ENCODE peak calls at places on chromosomes 11 and 22, in six cellular contexts. Y is cardiac fibroblast, D is thyroid gland, K is stomach, I is AG10803, M is suprapubic skin. S is an unnamed sample.

GRCh38 chr22:50274311-50274710 is 4.1 kb upstream of the MAPK11 start:
- DNase-seq in D (peak), Y (peak), K (peak), I (peak), M (no peak), S (peak)

GRCh38 chr11:46390331-46391171 is 1.0 kb downstream of the CHRM4 start:
- DNase-seq in Y (no peak), K (no peak), I (no peak), D (no peak), M (no peak), S (no peak)

GRCh38 chr11:12380565-12381325 is 3.4 kb downstream of the PARVA start:
- DNase-seq in Y (no peak), D (no peak), I (no peak), K (no peak), M (no peak), S (no peak)

GRCh38 chr11:125931681-125932080 is 14.2 kb upstream of the VSIG10L2 start:
- DNase-seq in D (no peak), Y (no peak), M (no peak), I (no peak), K (no peak), S (no peak)

GRCh38 chr11:60951611-60951908 is 416 bp downstream of the SLC15A3 start:
- DNase-seq in M (no peak), I (no peak), D (no peak), K (no peak), Y (no peak), S (no peak)

GRCh38 chr11:129861702-129862107 is 33.7 kb downstream of the NFRKB start:
- DNase-seq in Y (peak), D (peak), K (peak), I (peak), M (no peak), S (peak)

GRCh38 chr22:45077286-45077685 is 67.5 kb upstream of the PHF21B start:
- DNase-seq in M (no peak), K (no peak), D (no peak), Y (no peak), I (no peak), S (no peak)

GRCh38 chr11:65778431-65778900 is 2.3 kb downstream of the AP5B1 start:
- DNase-seq in I (no peak), Y (no peak), K (peak), D (no peak), M (peak), S (no peak)

GRCh38 chr11:9629064-9629463 is 34.8 kb upstream of the SWAP70 start:
- DNase-seq in M (peak), Y (no peak), D (peak), I (no peak), K (no peak), S (no peak)

GRCh38 chr22:32864596-32864995 is 63.1 kb downstream of the TIMP3 start:
- DNase-seq in I (no peak), K (no peak), Y (no peak), D (no peak), M (no peak), S (no peak)

GRCh38 chr11:77069969-77070582 is 3.3 kb downstream of the CAPN5 start:
- DNase-seq in D (no peak), I (no peak), Y (no peak), K (peak), M (peak), S (no peak)

GRCh38 chr11:6413791-6414231 is 5.1 kb downstream of the APBB1 start:
- DNase-seq in Y (no peak), D (peak), I (peak), M (no peak), K (no peak), S (no peak)

GRCh38 chr11:120953230-120953558 is 70.7 kb upstream of the TBCEL start:
- DNase-seq in D (no peak), I (no peak), Y (no peak), M (no peak), K (no peak), S (no peak)

GRCh38 chr11:69132301-69132670 is 23.4 kb upstream of the SMIM38 start:
- DNase-seq in I (no peak), K (no peak), M (no peak), Y (no peak), D (no peak), S (no peak)

GRCh38 chr11:86940122-86940777 is 14.9 kb downstream of the FZD4 start:
- DNase-seq in Y (peak), I (peak), K (peak), M (no peak), D (peak), S (peak)

GRCh38 chr11:10415817-10416392 is 39.2 kb upstream of the AMPD3 start:
- DNase-seq in D (no peak), Y (no peak), I (no peak), M (no peak), K (no peak), S (no peak)

GRCh38 chr11:47060807-47061206 is 115.9 kb downstream of the ARFGAP2 start:
- DNase-seq in D (no peak), M (no peak), Y (peak), I (peak), K (no peak), S (peak)

GRCh38 chr11:64152841-64153691 is 12.8 kb downstream of the MACROD1 start:
- DNase-seq in Y (peak), D (peak), M (no peak), K (peak), I (peak), S (peak)

GRCh38 chr11:119320593-119321524 is 3.9 kb upstream of the MCAM start:
- DNase-seq in Y (peak), I (peak), D (no peak), M (peak), K (peak), S (peak)

GRCh38 chr11:32555885-32556284 is 27.7 kb upstream of the EIF3M start:
- DNase-seq in D (no peak), M (no peak), Y (no peak), K (no peak), I (no peak), S (no peak)

GRCh38 chr22:22032099-22032905 is 49.7 kb upstream of the TOP3B start:
- DNase-seq in K (no peak), M (no peak), Y (no peak), I (no peak), D (no peak), S (no peak)

GRCh38 chr11:83572521-83572920 is 286.4 kb upstream of the CCDC90B start:
- DNase-seq in Y (no peak), M (no peak), K (no peak), I (peak), D (no peak), S (no peak)

GRCh38 chr11:961921-962320 is 36.3 kb downstream of the AP2A2 start:
- DNase-seq in K (no peak), M (no peak), I (no peak), Y (no peak), D (no peak), S (no peak)

GRCh38 chr11:30454108-30454507 is 131.2 kb downstream of the ARL14EP start:
- DNase-seq in D (no peak), I (no peak), K (no peak), Y (no peak), M (no peak), S (no peak)

GRCh38 chr11:93570759-93571413 is 27.7 kb upstream of the SMCO4 start:
- DNase-seq in M (no peak), D (peak), Y (peak), K (no peak), I (peak), S (peak)

GRCh38 chr11:10856689-10857603 is 907 bp downstream of the ZBED5 start:
- DNase-seq in M (peak), Y (peak), I (peak), D (peak), K (peak), S (peak)

GRCh38 chr11:12787847-12788246 is 113.6 kb downstream of the TEAD1 start:
- DNase-seq in M (no peak), I (peak), K (no peak), Y (peak), D (no peak), S (peak)

GRCh38 chr11:18617688-18618340 is 16.3 kb downstream of the SPTY2D1 start:
- DNase-seq in Y (peak), M (no peak), K (no peak), D (no peak), I (peak), S (peak)

GRCh38 chr22:27057717-27058116 is 400.3 kb downstream of the MIAT start:
- DNase-seq in I (no peak), D (no peak), K (no peak), M (no peak), Y (no peak), S (no peak)

GRCh38 chr11:121241300-121242176 is 51.0 kb upstream of the SC5D start:
- DNase-seq in I (no peak), K (no peak), D (no peak), Y (no peak), M (no peak), S (no peak)

GRCh38 chr11:7098235-7098832 is 9.5 kb downstream of the RBMXL2 start:
- DNase-seq in D (no peak), Y (peak), K (no peak), M (no peak), I (peak), S (peak)

GRCh38 chr22:37016134-37016910 is 2.9 kb downstream of the TST start:
- DNase-seq in D (no peak), K (peak), Y (no peak), I (no peak), M (no peak), S (no peak)

GRCh38 chr22:47067911-47068654 is 305.6 kb downstream of the TBC1D22A start:
- DNase-seq in K (peak), D (no peak), I (no peak), M (no peak), Y (no peak), S (no peak)

GRCh38 chr11:35167451-35167954 is 28.5 kb downstream of the CD44 start:
- DNase-seq in I (peak), M (no peak), Y (peak), D (peak), K (no peak), S (peak)

GRCh38 chr11:114366331-114367243 is 33.7 kb downstream of the C11orf71 start:
- DNase-seq in Y (peak), M (no peak), D (no peak), K (no peak), I (peak), S (peak)

GRCh38 chr11:69918938-69919650 is 99.9 kb upstream of the FGF3 start:
- DNase-seq in I (peak), Y (peak), M (peak), K (peak), D (peak), S (peak)

GRCh38 chr11:78325274-78325781 is 92.3 kb downstream of the GAB2 start:
- DNase-seq in Y (no peak), K (no peak), I (no peak), D (no peak), M (no peak), S (no peak)

GRCh38 chr22:42856179-42856864 is 751 bp downstream of the ARFGAP3 start:
- DNase-seq in M (no peak), D (peak), Y (peak), K (peak), I (peak), S (no peak)

GRCh38 chr22:33000342-33001280 is 57.6 kb downstream of the SYN3 start:
- DNase-seq in Y (peak), D (peak), K (peak), M (no peak), I (peak), S (peak)

DNA sequence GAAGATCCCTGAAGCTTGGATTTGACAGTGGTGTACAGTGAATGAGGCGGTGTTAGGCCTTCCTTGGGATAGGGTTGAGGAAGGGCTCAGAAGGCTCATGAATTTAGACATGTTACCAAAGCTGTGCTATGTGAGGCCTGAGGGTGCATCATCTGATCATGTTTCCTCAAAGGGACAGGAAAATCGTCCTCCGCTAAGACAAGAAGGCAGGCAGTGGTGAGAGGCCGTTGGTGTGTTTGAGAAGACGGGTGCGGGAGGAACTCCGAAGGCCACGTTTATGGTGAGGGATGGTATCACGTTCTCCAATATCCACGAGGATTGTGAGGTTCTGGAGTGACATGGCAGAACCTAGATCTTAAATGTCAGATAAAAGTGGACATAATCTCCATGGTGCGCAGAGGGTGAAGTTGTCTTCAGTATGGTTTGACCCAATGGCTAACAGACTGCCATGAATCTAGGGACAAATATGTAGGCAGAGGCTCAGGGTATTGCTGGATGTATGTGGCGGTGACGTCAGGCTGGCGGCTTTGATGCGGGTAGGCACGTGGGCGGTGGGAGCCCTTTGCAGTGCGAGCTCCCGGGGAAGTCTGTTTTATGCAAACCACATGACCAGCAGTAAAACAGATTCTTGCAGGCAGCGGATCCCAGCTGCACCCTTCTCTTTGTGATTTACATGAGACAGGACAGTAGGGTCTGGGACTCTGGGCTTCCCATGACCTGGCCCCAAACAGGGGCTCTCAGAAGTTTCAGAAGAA is 242.3 kb upstream of the B3GAT1 start:
- DNase-seq in I (no peak), Y (no peak), K (peak), M (peak), D (no peak), S (no peak)
- TF ChIP-seq CTCF in I (no peak), Y (no peak), K (no peak), M (no peak), D (no peak), S (no peak)

DNA sequence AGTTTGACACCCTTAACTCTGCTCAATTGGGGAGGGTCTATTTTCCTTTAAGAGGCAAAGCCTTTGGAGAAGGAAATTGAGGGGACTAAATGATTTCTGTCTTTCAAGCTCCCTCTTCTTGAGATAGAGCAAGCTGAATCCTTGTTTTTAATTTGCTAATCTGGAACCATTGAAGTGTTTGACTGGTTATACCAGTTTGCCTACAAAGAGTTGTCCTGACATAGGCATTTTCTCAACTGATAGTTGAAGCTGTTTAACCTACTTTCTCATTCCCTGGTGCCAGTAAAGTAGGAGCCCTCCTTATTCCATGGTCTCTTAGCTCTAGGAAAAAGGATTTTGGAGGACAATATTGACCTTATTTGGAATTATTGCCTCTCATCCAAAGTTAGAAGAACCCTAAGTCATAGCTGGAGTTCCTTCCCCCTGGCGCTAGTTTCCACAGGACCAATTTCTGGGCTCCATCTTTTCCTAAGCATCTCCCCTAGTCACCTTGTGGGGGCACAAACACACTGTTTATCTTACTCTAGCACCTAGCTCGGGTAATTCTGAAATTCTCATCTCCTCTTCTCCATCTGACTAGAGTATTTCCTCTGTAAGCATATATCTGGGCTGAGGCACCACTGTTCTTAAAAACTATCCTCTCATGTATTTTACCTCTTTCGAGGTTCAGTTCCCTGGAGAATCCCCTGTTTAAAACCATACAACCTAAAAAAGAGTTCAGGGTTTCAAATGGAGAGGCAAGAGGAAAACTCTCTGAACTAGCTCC is 7.4 kb downstream of the ZDHHC5 start:
- DNase-seq in M (no peak), K (no peak), D (no peak), I (no peak), Y (no peak), S (no peak)
- H3K4me3 ChIP-seq in M (peak), K (no peak), D (no peak), I (no peak), Y (no peak), S (no peak)

DNA sequence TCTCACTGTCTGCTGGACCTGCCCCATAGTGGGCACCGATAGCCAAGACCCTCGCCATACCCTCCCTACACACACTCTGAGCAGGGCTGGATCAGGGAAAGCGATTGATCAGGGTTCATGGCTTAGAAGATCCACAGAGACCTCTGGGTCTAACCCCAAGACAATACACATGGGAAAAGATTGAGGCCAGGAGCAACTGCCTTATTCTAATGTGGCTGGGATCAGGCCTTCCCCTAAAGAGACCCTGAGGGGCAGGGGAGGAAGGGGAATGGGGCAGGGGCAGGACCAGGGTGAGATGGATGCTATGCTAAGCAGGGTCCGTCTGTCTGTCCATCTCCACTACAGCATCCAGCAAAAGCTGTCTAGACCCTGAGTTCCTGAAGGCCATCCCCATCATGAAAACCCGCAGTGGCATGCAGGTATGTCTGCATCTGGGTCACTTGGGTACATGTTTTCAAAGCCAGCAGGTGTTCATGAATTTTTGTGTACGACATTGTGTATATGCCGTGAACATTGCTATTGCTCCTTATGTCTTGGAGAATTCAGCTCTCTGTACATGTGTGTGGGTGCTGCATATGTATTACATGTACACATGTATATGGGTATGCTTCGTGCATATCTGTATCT is 15.3 kb upstream of the RELT start:
- DNase-seq in K (no peak), M (no peak), Y (no peak), I (no peak), D (no peak), S (no peak)
- TF ChIP-seq CTCF in K (no peak), M (no peak), Y (no peak), I (no peak), D (no peak), S (no peak)

DNA sequence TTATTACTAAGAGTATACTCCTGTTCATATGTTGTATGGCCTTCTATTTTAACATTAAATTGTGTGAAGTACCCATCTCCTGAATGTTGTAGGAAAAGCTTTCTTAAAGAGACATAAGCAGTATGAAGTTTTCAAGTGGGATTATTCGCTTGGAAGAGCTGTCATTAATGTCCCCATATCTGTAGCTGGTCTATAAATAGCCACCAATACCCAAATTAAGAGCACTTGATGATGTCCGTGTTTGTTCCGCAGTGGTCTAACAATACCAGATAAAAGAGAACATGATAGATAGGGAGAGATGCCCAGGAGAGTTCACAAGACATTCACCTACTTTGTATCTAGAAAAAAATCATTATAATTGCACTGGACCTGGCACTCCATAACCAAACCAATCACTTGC is 527.6 kb downstream of the DLG2 start:
- DNase-seq in I (no peak), D (no peak), K (no peak), M (no peak), Y (no peak), S (no peak)
- H3K4me3 ChIP-seq in I (no peak), D (no peak), K (no peak), M (no peak), Y (no peak), S (no peak)

GRCh38 chr11:44025727-44026126 is 22.1 kb upstream of the ACCSL start:
- DNase-seq in I (no peak), M (no peak), D (no peak), Y (no peak), K (no peak), S (no peak)
- TF ChIP-seq CTCF in I (no peak), M (no peak), D (no peak), Y (no peak), K (no peak), S (no peak)